ENCODE peak calls at places on chromosomes 4 and X, in seven cellular contexts. One of them, this sample, is unnamed.

GRCh38 chr4:117868201-117868600 is 166.1 kb upstream of the NDST3 start:
- DNase-seq in ovary: no peak
- DNase-seq in activated naive CD4-positive, alpha-beta T cell treated with anti-CD3 and anti-CD28 coated beads for 36 hours: no peak
- DNase-seq in GM23248: no peak
- DNase-seq in SK-N-SH: no peak
- DNase-seq in adipocyte: no peak
- DNase-seq in ELF-1: no peak
- DNase-seq in this sample: no peak

GRCh38 chrX:25531096-25531495 is 515.3 kb upstream of the ARX start:
- DNase-seq in ovary: no peak
- DNase-seq in activated naive CD4-positive, alpha-beta T cell treated with anti-CD3 and anti-CD28 coated beads for 36 hours: no peak
- DNase-seq in GM23248: no peak
- DNase-seq in SK-N-SH: no peak
- DNase-seq in adipocyte: peak
- DNase-seq in ELF-1: no peak
- DNase-seq in this sample: no peak

GRCh38 chrX:55524487-55524886 is 34.8 kb upstream of the USP51 start:
- DNase-seq in ovary: no peak
- DNase-seq in activated naive CD4-positive, alpha-beta T cell treated with anti-CD3 and anti-CD28 coated beads for 36 hours: no peak
- DNase-seq in GM23248: peak
- DNase-seq in SK-N-SH: no peak
- DNase-seq in adipocyte: no peak
- DNase-seq in ELF-1: no peak
- DNase-seq in this sample: no peak

GRCh38 chrX:101460669-101461068 is 24.6 kb upstream of the ARMCX4 start:
- DNase-seq in ovary: no peak
- DNase-seq in activated naive CD4-positive, alpha-beta T cell treated with anti-CD3 and anti-CD28 coated beads for 36 hours: no peak
- DNase-seq in GM23248: peak
- DNase-seq in SK-N-SH: no peak
- DNase-seq in adipocyte: peak
- DNase-seq in ELF-1: no peak
- DNase-seq in this sample: no peak

GRCh38 chrX:150693782-150694574 is 782 bp downstream of the MTMR1 start:
- DNase-seq in ovary: peak
- DNase-seq in activated naive CD4-positive, alpha-beta T cell treated with anti-CD3 and anti-CD28 coated beads for 36 hours: peak
- DNase-seq in GM23248: peak
- DNase-seq in SK-N-SH: peak
- DNase-seq in adipocyte: peak
- DNase-seq in ELF-1: peak
- DNase-seq in this sample: peak

GRCh38 chrX:40107291-40108083 is 9.7 kb upstream of the BCOR start:
- DNase-seq in ovary: peak
- DNase-seq in activated naive CD4-positive, alpha-beta T cell treated with anti-CD3 and anti-CD28 coated beads for 36 hours: peak
- DNase-seq in GM23248: peak
- DNase-seq in SK-N-SH: peak
- DNase-seq in adipocyte: peak
- DNase-seq in ELF-1: peak
- DNase-seq in this sample: no peak

GRCh38 chr4:107069049-107069448 is 32.9 kb upstream of the DKK2 start:
- DNase-seq in ovary: no peak
- DNase-seq in activated naive CD4-positive, alpha-beta T cell treated with anti-CD3 and anti-CD28 coated beads for 36 hours: no peak
- DNase-seq in GM23248: peak
- DNase-seq in SK-N-SH: no peak
- DNase-seq in adipocyte: peak
- DNase-seq in ELF-1: no peak
- DNase-seq in this sample: no peak

GRCh38 chr4:62797221-62797620 is 1597.1 kb downstream of the ADGRL3 start:
- DNase-seq in ovary: no peak
- DNase-seq in activated naive CD4-positive, alpha-beta T cell treated with anti-CD3 and anti-CD28 coated beads for 36 hours: no peak
- DNase-seq in GM23248: no peak
- DNase-seq in SK-N-SH: no peak
- DNase-seq in adipocyte: no peak
- DNase-seq in ELF-1: no peak
- DNase-seq in this sample: no peak

GRCh38 chrX:850471-850916 is 219.9 kb downstream of the SHOX start:
- DNase-seq in ovary: no peak
- DNase-seq in activated naive CD4-positive, alpha-beta T cell treated with anti-CD3 and anti-CD28 coated beads for 36 hours: no peak
- DNase-seq in GM23248: no peak
- DNase-seq in SK-N-SH: no peak
- DNase-seq in adipocyte: peak
- DNase-seq in ELF-1: peak
- DNase-seq in this sample: no peak

GRCh38 chr4:99536148-99536728 is 25.4 kb downstream of the C4orf17 start:
- DNase-seq in ovary: no peak
- DNase-seq in activated naive CD4-positive, alpha-beta T cell treated with anti-CD3 and anti-CD28 coated beads for 36 hours: no peak
- DNase-seq in GM23248: no peak
- DNase-seq in SK-N-SH: peak
- DNase-seq in adipocyte: no peak
- DNase-seq in ELF-1: no peak
- DNase-seq in this sample: no peak

GRCh38 chr4:78784255-78784654 is 8.1 kb downstream of the BMP2K start:
- DNase-seq in ovary: no peak
- DNase-seq in activated naive CD4-positive, alpha-beta T cell treated with anti-CD3 and anti-CD28 coated beads for 36 hours: no peak
- DNase-seq in GM23248: peak
- DNase-seq in SK-N-SH: no peak
- DNase-seq in adipocyte: peak
- DNase-seq in ELF-1: no peak
- DNase-seq in this sample: no peak

GRCh38 chr4:2866160-2866861 is 22.7 kb downstream of the ADD1 start:
- DNase-seq in ovary: no peak
- DNase-seq in activated naive CD4-positive, alpha-beta T cell treated with anti-CD3 and anti-CD28 coated beads for 36 hours: no peak
- DNase-seq in GM23248: no peak
- DNase-seq in SK-N-SH: no peak
- DNase-seq in adipocyte: no peak
- DNase-seq in ELF-1: no peak
- DNase-seq in this sample: no peak

GRCh38 chr4:78612398-78613005 is 60.9 kb downstream of the ANXA3 start:
- DNase-seq in ovary: no peak
- DNase-seq in activated naive CD4-positive, alpha-beta T cell treated with anti-CD3 and anti-CD28 coated beads for 36 hours: peak
- DNase-seq in GM23248: peak
- DNase-seq in SK-N-SH: peak
- DNase-seq in adipocyte: peak
- DNase-seq in ELF-1: no peak
- DNase-seq in this sample: no peak

GRCh38 chr4:175469519-175469918 is 342.5 kb downstream of the GPM6A start:
- DNase-seq in ovary: no peak
- DNase-seq in activated naive CD4-positive, alpha-beta T cell treated with anti-CD3 and anti-CD28 coated beads for 36 hours: no peak
- DNase-seq in GM23248: peak
- DNase-seq in SK-N-SH: no peak
- DNase-seq in adipocyte: peak
- DNase-seq in ELF-1: peak
- DNase-seq in this sample: no peak

GRCh38 chr4:187207931-187208330 is 484.3 kb upstream of the FAT1 start:
- DNase-seq in ovary: no peak
- DNase-seq in activated naive CD4-positive, alpha-beta T cell treated with anti-CD3 and anti-CD28 coated beads for 36 hours: no peak
- DNase-seq in GM23248: no peak
- DNase-seq in SK-N-SH: no peak
- DNase-seq in adipocyte: no peak
- DNase-seq in ELF-1: no peak
- DNase-seq in this sample: no peak

GRCh38 chr4:80542747-80543146 is 207.2 kb downstream of the CFAP299 start:
- DNase-seq in ovary: no peak
- DNase-seq in activated naive CD4-positive, alpha-beta T cell treated with anti-CD3 and anti-CD28 coated beads for 36 hours: no peak
- DNase-seq in GM23248: no peak
- DNase-seq in SK-N-SH: no peak
- DNase-seq in adipocyte: no peak
- DNase-seq in ELF-1: no peak
- DNase-seq in this sample: no peak

GRCh38 chrX:101057095-101057714 is 5.3 kb upstream of the TRMT2B start:
- DNase-seq in ovary: no peak
- DNase-seq in activated naive CD4-positive, alpha-beta T cell treated with anti-CD3 and anti-CD28 coated beads for 36 hours: peak
- DNase-seq in GM23248: peak
- DNase-seq in SK-N-SH: no peak
- DNase-seq in adipocyte: no peak
- DNase-seq in ELF-1: no peak
- DNase-seq in this sample: no peak

GRCh38 chr4:67871867-67872266 is 11.9 kb downstream of the TMPRSS11D start:
- DNase-seq in ovary: no peak
- DNase-seq in activated naive CD4-positive, alpha-beta T cell treated with anti-CD3 and anti-CD28 coated beads for 36 hours: no peak
- DNase-seq in GM23248: peak
- DNase-seq in SK-N-SH: peak
- DNase-seq in adipocyte: peak
- DNase-seq in ELF-1: no peak
- DNase-seq in this sample: no peak

GRCh38 chr4:184628103-184628502 is 21.1 kb downstream of the CASP3 start:
- DNase-seq in ovary: no peak
- DNase-seq in activated naive CD4-positive, alpha-beta T cell treated with anti-CD3 and anti-CD28 coated beads for 36 hours: no peak
- DNase-seq in GM23248: no peak
- DNase-seq in SK-N-SH: no peak
- DNase-seq in adipocyte: no peak
- DNase-seq in ELF-1: no peak
- DNase-seq in this sample: no peak

GRCh38 chr4:39699676-39700409 is 1.9 kb downstream of the UBE2K start:
- DNase-seq in ovary: no peak
- DNase-seq in activated naive CD4-positive, alpha-beta T cell treated with anti-CD3 and anti-CD28 coated beads for 36 hours: no peak
- DNase-seq in GM23248: peak
- DNase-seq in SK-N-SH: no peak
- DNase-seq in adipocyte: peak
- DNase-seq in ELF-1: no peak
- DNase-seq in this sample: no peak

GRCh38 chrX:23616361-23616760 is 50.9 kb upstream of the PRDX4 start:
- DNase-seq in ovary: no peak
- DNase-seq in activated naive CD4-positive, alpha-beta T cell treated with anti-CD3 and anti-CD28 coated beads for 36 hours: no peak
- DNase-seq in GM23248: peak
- DNase-seq in SK-N-SH: peak
- DNase-seq in adipocyte: peak
- DNase-seq in ELF-1: no peak
- DNase-seq in this sample: no peak

GRCh38 chrX:9566150-9566621 is 101.3 kb downstream of the TBL1X start:
- DNase-seq in ovary: peak
- DNase-seq in activated naive CD4-positive, alpha-beta T cell treated with anti-CD3 and anti-CD28 coated beads for 36 hours: peak
- DNase-seq in GM23248: peak
- DNase-seq in SK-N-SH: no peak
- DNase-seq in adipocyte: peak
- DNase-seq in ELF-1: no peak
- DNase-seq in this sample: no peak

GRCh38 chrX:150269613-150270254 is 93.4 kb upstream of the MAMLD1 start:
- DNase-seq in ovary: no peak
- DNase-seq in activated naive CD4-positive, alpha-beta T cell treated with anti-CD3 and anti-CD28 coated beads for 36 hours: no peak
- DNase-seq in GM23248: peak
- DNase-seq in SK-N-SH: peak
- DNase-seq in adipocyte: no peak
- DNase-seq in ELF-1: no peak
- DNase-seq in this sample: no peak

GRCh38 chr4:10354225-10354624 is 103.0 kb downstream of the ZNF518B start:
- DNase-seq in ovary: no peak
- DNase-seq in activated naive CD4-positive, alpha-beta T cell treated with anti-CD3 and anti-CD28 coated beads for 36 hours: no peak
- DNase-seq in GM23248: no peak
- DNase-seq in SK-N-SH: no peak
- DNase-seq in adipocyte: no peak
- DNase-seq in ELF-1: no peak
- DNase-seq in this sample: no peak

GRCh38 chr4:6452897-6453687 is 19.3 kb downstream of the PPP2R2C start:
- DNase-seq in ovary: no peak
- DNase-seq in activated naive CD4-positive, alpha-beta T cell treated with anti-CD3 and anti-CD28 coated beads for 36 hours: no peak
- DNase-seq in GM23248: no peak
- DNase-seq in SK-N-SH: no peak
- DNase-seq in adipocyte: no peak
- DNase-seq in ELF-1: no peak
- DNase-seq in this sample: no peak

GRCh38 chrX:111352424-111352823 is 59.6 kb downstream of the DCX start:
- DNase-seq in ovary: no peak
- DNase-seq in activated naive CD4-positive, alpha-beta T cell treated with anti-CD3 and anti-CD28 coated beads for 36 hours: no peak
- DNase-seq in GM23248: peak
- DNase-seq in SK-N-SH: peak
- DNase-seq in adipocyte: no peak
- DNase-seq in ELF-1: no peak
- DNase-seq in this sample: no peak

GRCh38 chrX:109797311-109797975 is 64.4 kb upstream of the ACSL4 start:
- DNase-seq in ovary: no peak
- DNase-seq in activated naive CD4-positive, alpha-beta T cell treated with anti-CD3 and anti-CD28 coated beads for 36 hours: no peak
- DNase-seq in GM23248: peak
- DNase-seq in SK-N-SH: peak
- DNase-seq in adipocyte: peak
- DNase-seq in ELF-1: no peak
- DNase-seq in this sample: no peak

GRCh38 chr4:88963817-88964216 is 93.2 kb downstream of the FAM13A start:
- DNase-seq in ovary: no peak
- DNase-seq in activated naive CD4-positive, alpha-beta T cell treated with anti-CD3 and anti-CD28 coated beads for 36 hours: no peak
- DNase-seq in GM23248: peak
- DNase-seq in SK-N-SH: no peak
- DNase-seq in adipocyte: peak
- DNase-seq in ELF-1: no peak
- DNase-seq in this sample: no peak

GRCh38 chr4:174716986-174717770 is 111.9 kb downstream of the GLRA3 start:
- DNase-seq in ovary: no peak
- DNase-seq in activated naive CD4-positive, alpha-beta T cell treated with anti-CD3 and anti-CD28 coated beads for 36 hours: no peak
- DNase-seq in GM23248: no peak
- DNase-seq in SK-N-SH: no peak
- DNase-seq in adipocyte: no peak
- DNase-seq in ELF-1: no peak
- DNase-seq in this sample: no peak

GRCh38 chr4:76637704-76638361 is 202.8 kb downstream of the SHROOM3 start:
- DNase-seq in ovary: no peak
- DNase-seq in activated naive CD4-positive, alpha-beta T cell treated with anti-CD3 and anti-CD28 coated beads for 36 hours: no peak
- DNase-seq in GM23248: peak
- DNase-seq in SK-N-SH: no peak
- DNase-seq in adipocyte: no peak
- DNase-seq in ELF-1: no peak
- DNase-seq in this sample: no peak

GRCh38 chrX:10047631-10048030 is 80.5 kb downstream of the CLDN34 start:
- DNase-seq in ovary: no peak
- DNase-seq in activated naive CD4-positive, alpha-beta T cell treated with anti-CD3 and anti-CD28 coated beads for 36 hours: no peak
- DNase-seq in GM23248: peak
- DNase-seq in SK-N-SH: no peak
- DNase-seq in adipocyte: no peak
- DNase-seq in ELF-1: no peak
- DNase-seq in this sample: no peak

GRCh38 chr4:156778606-156779005 is 193.0 kb downstream of the PDGFC start:
- DNase-seq in ovary: no peak
- DNase-seq in activated naive CD4-positive, alpha-beta T cell treated with anti-CD3 and anti-CD28 coated beads for 36 hours: no peak
- DNase-seq in GM23248: peak
- DNase-seq in SK-N-SH: no peak
- DNase-seq in adipocyte: peak
- DNase-seq in ELF-1: no peak
- DNase-seq in this sample: no peak

GRCh38 chr4:137253949-137254348 is 278.3 kb downstream of the PCDH18 start:
- DNase-seq in ovary: no peak
- DNase-seq in activated naive CD4-positive, alpha-beta T cell treated with anti-CD3 and anti-CD28 coated beads for 36 hours: no peak
- DNase-seq in GM23248: peak
- DNase-seq in SK-N-SH: no peak
- DNase-seq in adipocyte: no peak
- DNase-seq in ELF-1: no peak
- DNase-seq in this sample: no peak

GRCh38 chr4:54384563-54384962 is 155.5 kb downstream of the PDGFRA start:
- DNase-seq in ovary: peak
- DNase-seq in activated naive CD4-positive, alpha-beta T cell treated with anti-CD3 and anti-CD28 coated beads for 36 hours: peak
- DNase-seq in GM23248: peak
- DNase-seq in SK-N-SH: no peak
- DNase-seq in adipocyte: peak
- DNase-seq in ELF-1: no peak
- DNase-seq in this sample: no peak

GRCh38 chr4:8459867-8460453 is 19.4 kb downstream of the TRMT44 start:
- DNase-seq in ovary: no peak
- DNase-seq in activated naive CD4-positive, alpha-beta T cell treated with anti-CD3 and anti-CD28 coated beads for 36 hours: no peak
- DNase-seq in GM23248: no peak
- DNase-seq in SK-N-SH: no peak
- DNase-seq in adipocyte: no peak
- DNase-seq in ELF-1: no peak
- DNase-seq in this sample: no peak

GRCh38 chrX:12949927-12950656 is 24.8 kb upstream of the TMSB4X start:
- DNase-seq in ovary: peak
- DNase-seq in activated naive CD4-positive, alpha-beta T cell treated with anti-CD3 and anti-CD28 coated beads for 36 hours: peak
- DNase-seq in GM23248: peak
- DNase-seq in SK-N-SH: no peak
- DNase-seq in adipocyte: peak
- DNase-seq in ELF-1: no peak
- DNase-seq in this sample: peak